ENCODE peak calls at places on chromosomes 2 and 18, in nine cellular contexts. U is NCI-H1105, Q is H54, L is LoVo, E is fibroblast of the conjunctiva, V is DMS153, C is HCEC 1CT, M is neural crest cell, D is tibial nerve. S is an unnamed sample.
A peak's percentile ranks its signal among the peaks of the same experiment; 100 is the strongest.

GRCh38 chr2:138707424-138708074 is 72.6 kb downstream of the NXPH2 start:
- DNase-seq in L (no peak), D (no peak), C (peak; percentile 96), Q (no peak), M (no peak), U (no peak), V (no peak), E (peak; percentile 81), S (no peak)

GRCh38 chr2:229836847-229837246 is 85.0 kb downstream of the TRIP12 start:
- DNase-seq in C (no peak), Q (no peak), V (no peak), E (no peak), M (no peak), U (no peak), D (no peak), L (no peak), S (no peak)

GRCh38 chr18:76657428-76657827 is 162.4 kb upstream of the ZNF516 start:
- DNase-seq in C (no peak), M (no peak), U (no peak), L (peak; percentile 31), E (no peak), D (no peak), V (no peak), Q (no peak), S (no peak)

GRCh38 chr2:219631925-219632757 is 4.7 kb downstream of the SLC4A3 start:
- DNase-seq in L (no peak), V (no peak), Q (no peak), M (no peak), U (no peak), E (no peak), C (no peak), D (no peak), S (no peak)

GRCh38 chr2:230268606-230269222 is 43.2 kb downstream of the SP140 start:
- DNase-seq in D (no peak), C (peak; percentile 5), V (no peak), E (no peak), L (no peak), M (no peak), U (no peak), Q (no peak), S (no peak)

GRCh38 chr2:12321017-12321641 is 395.6 kb upstream of the TRIB2 start:
- DNase-seq in L (no peak), M (no peak), V (no peak), C (peak; percentile 96), Q (peak; percentile 45), D (no peak), E (peak; percentile 90), U (no peak), S (no peak)

GRCh38 chr2:100008960-100009359 is 133.4 kb downstream of the AFF3 start:
- DNase-seq in E (no peak), V (no peak), C (no peak), M (no peak), D (no peak), L (no peak), Q (no peak), U (no peak), S (no peak)

GRCh38 chr2:112691761-112692370 is 29.0 kb upstream of the NT5DC4 start:
- DNase-seq in L (no peak), V (peak; percentile 5), U (no peak), C (peak; percentile 18), Q (no peak), M (no peak), D (no peak), E (no peak), S (peak; percentile 35)

GRCh38 chr2:33433279-33434235 is 42.9 kb upstream of the RASGRP3 start:
- DNase-seq in C (no peak), L (no peak), M (no peak), E (no peak), D (no peak), Q (no peak), V (no peak), U (no peak), S (no peak)

GRCh38 chr2:73043978-73044832 is 27.3 kb downstream of the SFXN5 start:
- DNase-seq in M (no peak), Q (no peak), D (no peak), V (peak; percentile 49), E (no peak), U (no peak), L (no peak), C (no peak), S (no peak)

GRCh38 chr2:102000012-102000411 is 8.3 kb downstream of the IL1R2 start:
- DNase-seq in V (no peak), C (no peak), Q (no peak), L (no peak), E (no peak), U (no peak), D (no peak), M (no peak), S (no peak)

GRCh38 chr18:78664048-78664447 is 315.6 kb upstream of the SALL3 start:
- DNase-seq in C (no peak), E (no peak), M (no peak), U (no peak), L (no peak), V (no peak), D (no peak), Q (no peak), S (no peak)

GRCh38 chr2:238908960-238909951 is 61.4 kb downstream of the TWIST2 start:
- DNase-seq in V (no peak), D (no peak), Q (no peak), U (no peak), L (no peak), C (no peak), M (peak; percentile 20), E (peak; percentile 35), S (peak; percentile 65)

GRCh38 chr2:41821167-41821566 is 226.7 kb upstream of the PKDCC start:
- DNase-seq in M (no peak), C (no peak), L (no peak), Q (no peak), U (no peak), V (no peak), D (no peak), E (no peak), S (no peak)

GRCh38 chr2:180980943-180981898 is 816 bp downstream of the UBE2E3 start:
- DNase-seq in V (peak; percentile 10), M (no peak), L (peak; percentile 19), Q (peak; percentile 12), D (no peak), E (no peak), U (no peak), C (peak; percentile 40), S (peak; percentile 75)

GRCh38 chr2:202632682-202633081 is 2.1 kb upstream of the FAM117B start:
- DNase-seq in E (no peak), V (no peak), Q (no peak), L (no peak), C (no peak), U (no peak), M (no peak), D (no peak), S (no peak)

GRCh38 chr2:222960126-222960525 is 91.9 kb upstream of the KCNE4 start:
- DNase-seq in Q (no peak), L (no peak), U (no peak), M (no peak), V (no peak), E (no peak), D (no peak), C (no peak), S (no peak)

GRCh38 chr18:69941183-69941582 is 6.5 kb downstream of the CD226 start:
- DNase-seq in Q (no peak), D (no peak), M (no peak), L (no peak), U (no peak), E (no peak), V (no peak), C (no peak), S (no peak)

GRCh38 chr18:42514522-42514921 is 559.5 kb downstream of the PIK3C3 start:
- DNase-seq in E (no peak), U (no peak), M (no peak), Q (no peak), C (no peak), L (no peak), D (no peak), V (no peak), S (no peak)

GRCh38 chr2:38981670-38982357 is 92.1 kb downstream of the ARHGEF33 start:
- DNase-seq in C (no peak), M (no peak), E (no peak), Q (no peak), U (no peak), D (no peak), V (no peak), L (no peak), S (no peak)

GRCh38 chr18:34595673-34596072 is 114.4 kb upstream of the DTNA start:
- DNase-seq in V (peak; percentile 53), U (peak; percentile 22), D (no peak), Q (no peak), E (peak; percentile 26), M (no peak), L (no peak), C (peak; percentile 44), S (no peak)

GRCh38 chr18:79735071-79735980 is 55.7 kb downstream of the CTDP1 start:
- DNase-seq in U (no peak), D (no peak), C (no peak), V (no peak), Q (no peak), E (no peak), L (no peak), M (no peak), S (no peak)

GRCh38 chr2:209986405-209986804 is 16.0 kb upstream of the RPE start:
- DNase-seq in C (no peak), M (no peak), D (no peak), V (no peak), L (no peak), U (no peak), Q (no peak), E (no peak), S (no peak)

GRCh38 chr2:136448435-136448834 is 316.9 kb upstream of the THSD7B start:
- DNase-seq in U (no peak), C (no peak), E (no peak), V (no peak), Q (no peak), D (no peak), M (no peak), L (no peak), S (peak; percentile 78)

GRCh38 chr2:40405440-40405839 is 46.5 kb downstream of the SLC8A1 start:
- DNase-seq in Q (no peak), D (no peak), C (peak; percentile 36), M (no peak), V (no peak), L (no peak), E (no peak), U (no peak), S (peak; percentile 25)

GRCh38 chr2:34474646-34475045 is 875.5 kb upstream of the FAM98A start:
- DNase-seq in D (no peak), C (no peak), U (no peak), V (no peak), L (no peak), E (no peak), Q (no peak), M (no peak), S (no peak)

GRCh38 chr2:241813080-241813805 is 4.2 kb downstream of the NEU4 start:
- DNase-seq in E (no peak), Q (no peak), D (peak; percentile 6), M (no peak), L (no peak), C (no peak), V (no peak), U (no peak), S (no peak)

GRCh38 chr2:30037016-30037415 is 109.8 kb upstream of the YPEL5 start:
- DNase-seq in Q (no peak), U (no peak), M (no peak), D (no peak), C (no peak), V (no peak), E (no peak), L (no peak), S (no peak)

S was measured in retina.